ENCODE peak calls at places on chromosomes 1 and 21, in six cellular contexts. S, A, O, M, G and P are unnamed samples.

GRCh38 chr21:34074283-34075098 is 1.1 kb downstream of the MRPS6 start:
- DNase-seq in S (no peak), A (no peak), O (peak; percentile 34), M (peak; percentile 7), G (no peak), P (no peak)

GRCh38 chr1:6185151-6185550 is 5.0 kb upstream of the CHD5 start:
- DNase-seq in S (peak; percentile 37), A (peak; percentile 80), O (no peak), M (no peak), G (peak; percentile 86), P (peak; percentile 60)

GRCh38 chr1:151858030-151858746 is 4.7 kb upstream of the THEM5 start:
- DNase-seq in S (no peak), A (no peak), O (no peak), M (no peak), G (peak; percentile 28), P (no peak)

GRCh38 chr1:224761245-224761644 is 145.1 kb downstream of the CNIH3 start:
- DNase-seq in S (no peak), A (no peak), O (no peak), M (no peak), G (no peak), P (no peak)

GRCh38 chr1:166128195-166128594 is 38.6 kb downstream of the FAM78B start:
- DNase-seq in S (no peak), A (no peak), O (no peak), M (no peak), G (no peak), P (no peak)

GRCh38 chr1:85991261-85991660 is 165.3 kb downstream of the COL24A1 start:
- DNase-seq in S (no peak), A (no peak), O (no peak), M (no peak), G (no peak), P (no peak)

GRCh38 chr1:50620680-50621329 is 197.6 kb upstream of the DMRTA2 start:
- DNase-seq in S (no peak), A (peak; percentile 9), O (peak; percentile 5), M (no peak), G (peak; percentile 56), P (no peak)

GRCh38 chr1:229169399-229169798 is 101.5 kb upstream of the RAB4A start:
- DNase-seq in S (no peak), A (no peak), O (no peak), M (no peak), G (no peak), P (no peak)

GRCh38 chr1:162997499-162998285 is 71.5 kb upstream of the RGS4 start:
- DNase-seq in S (no peak), A (peak; percentile 29), O (no peak), M (no peak), G (peak; percentile 81), P (no peak)

GRCh38 chr1:183885142-183885735 is 80.3 kb downstream of the RGL1 start:
- DNase-seq in S (no peak), A (no peak), O (no peak), M (no peak), G (peak; percentile 39), P (no peak)

GRCh38 chr21:16993416-16994044 is 519.3 kb upstream of the CXADR start:
- DNase-seq in S (no peak), A (no peak), O (no peak), M (no peak), G (no peak), P (no peak)

GRCh38 chr1:77313491-77313890 is 31.7 kb downstream of the AK5 start:
- DNase-seq in S (no peak), A (no peak), O (peak; percentile 17), M (peak; percentile 25), G (peak; percentile 1), P (no peak)

GRCh38 chr21:36968414-36968813 is 1.9 kb upstream of the HLCS start:
- DNase-seq in S (no peak), A (no peak), O (no peak), M (no peak), G (no peak), P (no peak)

GRCh38 chr1:227899820-227900449 is 47.8 kb downstream of the WNT9A start:
- DNase-seq in S (no peak), A (no peak), O (no peak), M (no peak), G (no peak), P (no peak)

GRCh38 chr1:226650236-226650841 is 88.7 kb downstream of the ITPKB start:
- DNase-seq in S (no peak), A (no peak), O (no peak), M (no peak), G (no peak), P (no peak)

GRCh38 chr21:37587203-37587602 is 220.6 kb downstream of the DYRK1A start:
- DNase-seq in S (no peak), A (no peak), O (no peak), M (no peak), G (no peak), P (no peak)

GRCh38 chr1:243264718-243265117 is 8.9 kb downstream of the SDCCAG8 start:
- DNase-seq in S (no peak), A (no peak), O (no peak), M (no peak), G (peak; percentile 78), P (no peak)

GRCh38 chr21:28253378-28253777 is 739.3 kb downstream of the LTN1 start:
- DNase-seq in S (no peak), A (peak; percentile 52), O (no peak), M (no peak), G (peak; percentile 75), P (no peak)

GRCh38 chr1:48526045-48526714 is 54.2 kb upstream of the SPATA6 start:
- DNase-seq in S (no peak), A (no peak), O (no peak), M (no peak), G (peak; percentile 7), P (no peak)

GRCh38 chr1:172476218-172476811 is 32.4 kb upstream of the PIGC start:
- DNase-seq in S (no peak), A (no peak), O (peak; percentile 62), M (no peak), G (peak; percentile 46), P (no peak)

GRCh38 chr1:165890684-165891083 is 63.3 kb downstream of the UCK2 start:
- DNase-seq in S (no peak), A (no peak), O (no peak), M (no peak), G (peak; percentile 28), P (no peak)

GRCh38 chr1:234280500-234280899 is 92.8 kb upstream of the COA6 start:
- DNase-seq in S (no peak), A (no peak), O (no peak), M (no peak), G (no peak), P (no peak)

GRCh38 chr1:207868252-207868768 is 42.6 kb downstream of the CD34 start:
- DNase-seq in S (no peak), A (no peak), O (no peak), M (peak; percentile 10), G (no peak), P (no peak)

GRCh38 chr1:170670751-170671628 is 7.1 kb downstream of the PRRX1 start:
- DNase-seq in S (no peak), A (no peak), O (peak; percentile 78), M (no peak), G (no peak), P (no peak)

GRCh38 chr21:34724857-34725195 is 56.0 kb downstream of the CLIC6 start:
- DNase-seq in S (no peak), A (no peak), O (no peak), M (no peak), G (peak; percentile 35), P (no peak)

GRCh38 chr1:161399257-161399998 is 31.8 kb upstream of the CFAP126 start:
- DNase-seq in S (peak; percentile 81), A (peak; percentile 77), O (peak; percentile 78), M (peak; percentile 91), G (peak; percentile 91), P (peak; percentile 80)
- TF ChIP-seq CTCF in S (peak; percentile 51), A (peak; percentile 48), O (peak; percentile 49), M (peak; percentile 79), G (peak; percentile 32), P (peak; percentile 44)

GRCh38 chr1:232123775-232124659 is 497.4 kb downstream of the DISC1 start:
- DNase-seq in S (no peak), A (no peak), O (no peak), M (no peak), G (peak; percentile 45), P (no peak)

GRCh38 chr1:232132572-232132971 is 497.4 kb downstream of the SIPA1L2 start:
- DNase-seq in S (no peak), A (no peak), O (no peak), M (no peak), G (no peak), P (no peak)

GRCh38 chr1:232130815-232131474 is 499.0 kb downstream of the SIPA1L2 start:
- DNase-seq in S (no peak), A (no peak), O (no peak), M (no peak), G (no peak), P (no peak)

GRCh38 chr1:232131715-232132391 is 498.1 kb downstream of the SIPA1L2 start:
- DNase-seq in S (no peak), A (no peak), O (no peak), M (no peak), G (no peak), P (no peak)

DNA sequence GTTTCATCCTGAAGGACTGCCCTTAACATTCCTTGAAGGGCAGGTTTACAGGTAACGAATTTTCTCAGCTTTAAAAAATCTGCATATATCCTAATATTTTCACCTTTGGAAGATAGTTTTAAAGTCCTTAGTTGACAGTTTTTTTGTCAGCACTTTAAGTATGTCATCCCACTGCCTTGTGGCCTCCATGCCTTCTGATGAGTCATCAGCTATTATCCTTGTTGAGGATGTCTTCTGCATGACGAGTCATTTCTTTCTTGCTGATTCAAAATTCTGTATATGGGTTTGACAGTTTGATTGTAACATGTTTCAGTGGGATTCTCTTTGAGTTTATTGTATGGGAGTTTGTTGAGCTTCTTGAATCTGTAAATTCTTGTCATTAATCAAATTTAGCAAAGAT is 500.6 kb downstream of the DISC1 start:
- DNase-seq in S (peak; percentile 34), A (no peak), O (no peak), M (no peak), G (peak; percentile 89), P (no peak)
- TF ChIP-seq CTCF in S (no peak), A (no peak), O (no peak), M (no peak), G (no peak), P (no peak)

DNA sequence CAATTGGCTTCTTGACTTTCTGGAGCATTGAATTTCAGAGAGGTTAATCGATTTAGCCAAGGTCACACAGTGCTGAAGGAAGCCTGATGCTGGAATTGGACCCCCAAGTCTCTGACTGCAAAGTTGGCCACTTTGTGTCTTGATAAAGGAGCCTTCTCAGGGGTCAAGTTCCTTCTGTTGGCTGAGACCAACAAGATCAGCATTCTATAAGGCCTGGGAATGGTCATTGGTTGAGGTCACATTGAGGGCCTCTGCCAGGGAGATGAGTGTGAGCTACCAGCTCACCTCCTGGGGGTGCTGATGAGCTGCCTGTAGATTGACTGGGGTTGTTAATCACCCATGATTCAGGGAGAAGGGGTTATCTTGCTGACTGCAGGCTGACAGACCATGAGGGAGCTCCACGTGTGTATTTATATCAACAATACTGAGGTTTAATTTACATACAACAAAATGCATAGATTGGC is 54.5 kb downstream of the RPS6KA1 start:
- DNase-seq in S (no peak), A (no peak), O (no peak), M (no peak), G (no peak), P (no peak)
- TF ChIP-seq CTCF in S (no peak), A (no peak), O (no peak), M (no peak), G (no peak), P (peak; percentile 3)

DNA sequence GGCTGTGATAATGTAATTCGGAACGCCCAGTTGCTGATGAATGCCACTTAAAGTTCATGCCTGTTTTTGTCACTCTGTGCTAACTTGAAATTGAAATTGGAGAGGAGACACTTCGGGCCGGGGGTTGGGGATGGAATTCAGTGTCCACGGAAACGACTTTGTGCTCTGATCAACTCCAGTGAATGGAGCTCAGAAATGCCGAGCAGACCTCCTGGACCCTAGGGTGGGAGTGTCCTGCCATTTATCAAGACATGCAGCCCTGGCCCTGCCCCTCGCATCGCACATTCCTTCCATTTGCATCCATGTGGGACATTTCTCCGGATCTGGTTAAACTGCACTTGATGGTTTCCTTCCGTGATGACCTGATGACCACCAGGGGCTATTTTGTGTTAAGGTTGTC is 313.5 kb upstream of the C1orf174 start:
- DNase-seq in S (no peak), A (no peak), O (no peak), M (no peak), G (no peak), P (no peak)
- TF ChIP-seq CTCF in S (no peak), A (no peak), O (no peak), M (no peak), G (no peak), P (no peak)